ENCODE peak calls at places on chromosomes 7 and 10, in four cellular contexts. A is HCT116, N is K562, L is GM12878. Z is an unnamed sample.

GRCh38 chr10:114349505-114350211 is 54.6 kb downstream of the AFAP1L2 start:
- DNase-seq in A (no peak), N (no peak), L (no peak), Z (no peak)

GRCh38 chr7:129903935-129904334 is 48.8 kb downstream of the UBE2H start:
- DNase-seq in A (no peak), N (no peak), L (peak), Z (no peak)

GRCh38 chr10:11434323-11434722 is 177.1 kb downstream of the USP6NL start:
- DNase-seq in A (no peak), N (peak), L (no peak), Z (peak)

GRCh38 chr10:131168238-131168875 is 143.2 kb downstream of the TCERG1L start:
- DNase-seq in A (no peak), N (no peak), L (no peak), Z (no peak)

GRCh38 chr10:124125305-124126116 is 32.1 kb upstream of the CHST15 start:
- DNase-seq in A (peak), N (no peak), L (no peak), Z (no peak)

GRCh38 chr7:77327067-77327931 is 88.8 kb downstream of the GSAP start:
- DNase-seq in A (no peak), N (no peak), L (no peak), Z (peak)

GRCh38 chr10:130761032-130761575 is 550.4 kb downstream of the TCERG1L start:
- DNase-seq in A (no peak), N (no peak), L (no peak), Z (no peak)

GRCh38 chr7:134120405-134120804 is 6.7 kb upstream of the LRGUK start:
- DNase-seq in A (no peak), N (no peak), L (no peak), Z (no peak)

GRCh38 chr7:157964016-157964415 is 623.6 kb downstream of the PTPRN2 start:
- DNase-seq in A (no peak), N (no peak), L (no peak), Z (no peak)

GRCh38 chr10:113941140-113941539 is 86.7 kb downstream of the NHLRC2 start:
- DNase-seq in A (no peak), N (no peak), L (no peak), Z (no peak)

GRCh38 chr7:33692956-33693355 is 212.4 kb upstream of the BMPER start:
- DNase-seq in A (no peak), N (no peak), L (no peak), Z (no peak)

GRCh38 chr10:6207658-6208057 is 4.9 kb downstream of the PFKFB3 start:
- DNase-seq in A (no peak), N (no peak), L (no peak), Z (no peak)

GRCh38 chr7:10797157-10797556 is 176.5 kb upstream of the PHF14 start:
- DNase-seq in A (no peak), N (no peak), L (no peak), Z (no peak)

GRCh38 chr10:44301781-44302400 is 83.0 kb downstream of the CXCL12 start:
- DNase-seq in A (no peak), N (no peak), L (no peak), Z (no peak)

GRCh38 chr7:47094462-47094861 is 487.4 kb downstream of the TNS3 start:
- DNase-seq in A (no peak), N (no peak), L (no peak), Z (no peak)

GRCh38 chr10:47035447-47036337 is 124.5 kb downstream of the PTPN20 start:
- DNase-seq in A (no peak), N (no peak), L (no peak), Z (peak)

GRCh38 chr7:27079234-27079975 is 16.4 kb downstream of the HOXA1 start:
- DNase-seq in A (no peak), N (no peak), L (no peak), Z (no peak)

GRCh38 chr7:41809487-41810257 is 106.8 kb upstream of the INHBA start:
- DNase-seq in A (no peak), N (no peak), L (no peak), Z (no peak)

GRCh38 chr7:44678468-44679179 is 70.0 kb upstream of the ZMIZ2 start:
- DNase-seq in A (no peak), N (no peak), L (no peak), Z (no peak)

GRCh38 chr10:21513035-21513434 is 12.4 kb downstream of the SKIDA1 start:
- DNase-seq in A (no peak), N (no peak), L (no peak), Z (no peak)

GRCh38 chr7:101882595-101883564 is 65.5 kb downstream of the CUX1 start:
- DNase-seq in A (peak), N (peak), L (no peak), Z (peak)

GRCh38 chr10:49360271-49361177 is 35.4 kb downstream of the DRGX start:
- DNase-seq in A (no peak), N (no peak), L (no peak), Z (peak)

GRCh38 chr10:98427011-98427515 is 12.1 kb upstream of the PYROXD2 start:
- DNase-seq in A (no peak), N (no peak), L (no peak), Z (no peak)

GRCh38 chr10:27799046-27799445 is 53.4 kb upstream of the MKX start:
- DNase-seq in A (no peak), N (no peak), L (no peak), Z (no peak)

GRCh38 chr7:100584677-100585510 is 1.0 kb downstream of the LRCH4 start:
- DNase-seq in A (no peak), N (peak), L (no peak), Z (peak)

GRCh38 chr10:96448021-96448457 is 65.7 kb downstream of the TLL2 start:
- DNase-seq in A (no peak), N (no peak), L (peak), Z (no peak)

GRCh38 chr7:141737118-141737835 is 881 bp upstream of the SSBP1 start:
- DNase-seq in A (no peak), N (peak), L (no peak), Z (peak)

GRCh38 chr7:99000196-99000903 is 122.0 kb downstream of the TRRAP start:
- DNase-seq in A (no peak), N (no peak), L (no peak), Z (no peak)

GRCh38 chr10:21860718-21861117 is 142.8 kb downstream of the DNAJC1 start:
- DNase-seq in A (no peak), N (no peak), L (peak), Z (no peak)

GRCh38 chr10:64753516-64753915 is 1232.3 kb downstream of the REEP3 start:
- DNase-seq in A (no peak), N (no peak), L (no peak), Z (no peak)

GRCh38 chr10:15035385-15036301 is 8.1 kb upstream of the OLAH start:
- DNase-seq in A (no peak), N (peak), L (no peak), Z (no peak)

GRCh38 chr10:24561453-24561852 is 162.2 kb downstream of the ARHGAP21 start:
- DNase-seq in A (no peak), N (no peak), L (no peak), Z (no peak)

GRCh38 chr10:92790449-92790848 is 57.9 kb upstream of the EXOC6 start:
- DNase-seq in A (no peak), N (no peak), L (no peak), Z (no peak)

GRCh38 chr10:113336549-113337130 is 216.2 kb upstream of the HABP2 start:
- DNase-seq in A (no peak), N (no peak), L (no peak), Z (no peak)

DNA sequence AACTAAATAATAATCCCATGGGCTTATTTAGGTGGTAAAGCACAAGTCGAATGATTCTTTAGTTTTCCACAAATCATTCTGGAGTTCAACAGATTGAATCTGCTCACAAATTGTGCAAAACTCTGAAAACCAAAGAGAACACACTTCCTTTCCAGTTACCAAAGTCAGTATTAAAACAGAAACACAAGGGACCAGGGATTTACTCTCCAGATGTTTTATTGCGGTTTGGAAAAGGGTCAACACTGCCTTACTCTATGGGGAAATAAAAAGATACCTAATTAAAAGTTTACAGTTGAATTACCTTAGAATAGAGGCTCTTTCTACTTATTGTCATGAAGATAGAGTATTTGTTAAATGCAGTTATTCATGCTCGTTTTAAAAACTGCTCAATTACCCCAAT is 8.6 kb downstream of the LAMB1 start:
- DNase-seq in A (no peak), N (no peak), L (no peak), Z (no peak)
- H3K9ac ChIP-seq in A (no peak), N (no peak), L (no peak), Z (no peak)

DNA sequence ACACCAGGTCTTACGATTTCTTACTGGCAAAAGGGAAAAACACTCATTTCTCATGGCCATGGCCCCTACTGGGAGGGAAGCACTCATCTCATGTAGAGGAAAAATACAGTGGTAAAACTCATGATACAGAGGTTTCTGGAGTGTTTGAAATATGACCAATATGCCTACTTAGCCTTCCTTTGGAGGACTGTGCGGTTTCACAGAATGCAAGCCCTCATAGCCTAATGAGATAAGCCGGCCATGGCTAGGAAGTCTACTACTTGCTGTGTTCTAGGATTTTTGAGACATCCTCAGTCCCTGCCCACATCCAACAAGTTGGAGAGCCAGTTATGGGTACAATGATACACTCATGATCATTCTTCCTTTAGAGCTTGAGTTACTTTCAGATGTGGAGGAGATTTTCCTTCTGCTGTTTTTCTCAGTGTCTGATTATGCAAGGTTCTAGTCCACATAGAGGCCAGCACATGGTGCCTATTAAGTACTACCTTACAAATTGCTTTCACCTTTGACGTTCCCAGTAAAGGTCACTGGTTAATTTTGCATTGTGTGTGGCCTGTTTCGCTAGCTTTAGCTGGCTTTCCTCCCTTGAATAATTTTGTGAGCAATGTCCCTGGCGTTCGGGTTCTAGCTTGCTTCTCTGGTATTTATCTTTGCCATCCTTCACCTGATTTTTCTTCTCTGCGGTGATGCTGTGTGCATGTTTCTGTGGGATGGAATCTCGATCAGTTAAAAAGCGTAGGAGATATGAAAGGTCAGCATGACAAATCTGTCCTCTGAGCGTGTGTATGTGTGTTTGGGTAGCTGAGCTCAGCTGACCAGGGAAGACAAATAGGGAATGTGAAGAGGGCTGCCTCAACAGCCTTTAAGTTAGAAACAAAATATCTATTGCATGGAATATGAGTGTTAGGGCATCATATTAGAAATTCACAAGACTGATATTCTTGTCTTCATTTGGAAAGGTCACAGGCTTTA is 295.4 kb downstream of the LRMDA start:
- DNase-seq in A (no peak), N (no peak), L (no peak), Z (no peak)
- TF ChIP-seq REST in A (no peak), N (no peak), L (no peak), Z (no peak)

GRCh38 chr7:36366649-36367560 is 22.8 kb upstream of the ANLN start:
- DNase-seq in A (peak), N (peak), L (peak), Z (peak)
- H3K9ac ChIP-seq in A (peak), N (peak), L (no peak), Z (peak)

GRCh38 chr10:79025113-79025832 is 43.5 kb upstream of the ZMIZ1 start:
- DNase-seq in A (no peak), N (no peak), L (no peak), Z (peak)
- TF ChIP-seq REST in A (no peak), N (no peak), L (no peak), Z (no peak)

GRCh38 chr7:150446288-150446938 is 4.0 kb upstream of the GIMAP8 start:
- DNase-seq in A (no peak), N (no peak), L (no peak), Z (no peak)

GRCh38 chr7:150442811-150443210 is 7.6 kb upstream of the GIMAP8 start:
- DNase-seq in A (no peak), N (no peak), L (no peak), Z (no peak)

GRCh38 chr7:150441524-150441923 is 8.9 kb upstream of the GIMAP8 start:
- DNase-seq in A (no peak), N (no peak), L (no peak), Z (no peak)

GRCh38 chr7:150444141-150444540 is 6.3 kb upstream of the GIMAP8 start:
- DNase-seq in A (no peak), N (no peak), L (no peak), Z (no peak)

DNA sequence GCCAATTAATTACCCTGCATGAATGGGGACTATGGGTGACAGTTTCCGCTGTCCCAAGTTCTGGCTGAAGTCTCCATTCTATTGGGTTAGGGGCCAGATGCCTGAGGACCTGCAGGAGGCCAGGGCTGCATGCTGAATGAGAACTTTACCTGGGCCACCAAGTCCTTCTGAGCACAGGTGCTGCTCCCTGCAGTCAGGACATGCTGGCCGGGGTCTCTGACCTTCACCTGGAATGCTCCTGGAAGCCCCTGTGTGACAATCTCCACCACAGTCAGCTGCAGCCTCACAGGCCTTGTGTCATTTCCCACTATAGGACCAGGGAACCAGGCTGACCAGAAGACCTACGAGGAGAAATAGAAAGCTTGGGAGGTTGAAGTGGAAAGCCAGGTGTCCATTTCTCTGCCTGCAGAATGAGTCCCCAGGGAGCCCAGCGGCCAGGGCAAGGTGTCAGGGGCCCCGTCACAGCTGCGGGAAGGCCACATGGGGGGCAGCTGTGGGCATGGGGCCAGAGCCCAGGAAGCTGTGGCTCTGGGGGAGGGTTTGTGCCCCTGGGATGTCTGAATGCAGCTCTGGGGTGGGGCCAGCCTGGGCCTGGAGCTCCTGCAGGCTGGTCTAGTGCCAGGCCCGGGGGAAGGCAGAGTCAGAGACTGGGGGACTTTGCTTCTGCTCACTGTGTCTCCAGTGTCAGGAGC is 5.6 kb upstream of the GIMAP8 start:
- DNase-seq in A (no peak), N (no peak), L (no peak), Z (no peak)
- H3K9ac ChIP-seq in A (no peak), N (no peak), L (no peak), Z (no peak)

GRCh38 chr7:120521761-120522737 is 249.1 kb downstream of the KCND2 start:
- DNase-seq in A (no peak), N (no peak), L (no peak), Z (no peak)
- TF ChIP-seq REST in A (no peak), N (no peak), L (peak), Z (no peak)

DNA sequence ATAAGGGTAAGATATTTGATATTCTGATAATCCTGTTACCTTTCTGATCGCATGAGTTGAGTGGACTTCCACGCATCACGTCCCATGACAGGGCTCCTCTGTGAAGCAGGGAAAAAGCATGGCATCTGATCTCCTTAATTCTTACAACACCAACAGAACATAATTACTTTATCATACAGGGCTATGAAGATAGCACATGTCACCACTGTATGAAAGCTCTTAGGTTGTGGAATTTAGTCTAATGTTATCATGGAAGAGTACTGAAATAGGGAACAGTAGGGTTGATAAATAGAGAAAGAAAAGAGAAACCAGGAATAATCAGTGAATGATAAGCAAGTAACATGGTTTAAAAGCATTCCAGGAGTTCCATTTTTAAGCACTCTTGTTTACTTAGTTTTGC is 212.0 kb downstream of the CACNB2 start:
- DNase-seq in A (no peak), N (no peak), L (no peak), Z (no peak)
- H3K9ac ChIP-seq in A (no peak), N (no peak), L (no peak), Z (no peak)

DNA sequence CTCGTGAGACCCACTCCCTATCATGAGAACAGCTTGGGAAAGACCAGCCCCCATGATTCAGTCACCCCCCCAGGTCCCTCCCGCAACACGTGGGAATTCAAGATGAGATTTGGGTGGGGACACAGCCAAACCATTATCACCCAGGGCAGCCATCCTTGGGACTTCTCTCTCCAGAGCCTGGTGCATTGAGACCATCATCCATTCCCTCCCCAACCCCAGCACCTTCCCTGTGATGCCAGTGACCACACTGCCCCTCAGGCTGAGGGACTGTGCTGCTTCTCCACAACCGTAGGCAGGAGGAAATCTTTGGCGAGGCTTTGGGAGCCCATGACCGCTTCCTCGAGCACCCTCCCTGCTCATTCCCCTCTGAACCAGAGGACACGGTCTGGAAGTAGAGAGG is 64.4 kb downstream of the TACC2 start:
- DNase-seq in A (no peak), N (no peak), L (no peak), Z (no peak)
- TF ChIP-seq REST in A (no peak), N (no peak), L (no peak), Z (no peak)

GRCh38 chr7:106486331-106486730 is 174.6 kb downstream of the CCDC71L start:
- DNase-seq in A (no peak), N (no peak), L (no peak), Z (no peak)

GRCh38 chr7:106484562-106484961 is 176.4 kb downstream of the CCDC71L start:
- DNase-seq in A (no peak), N (no peak), L (no peak), Z (no peak)

GRCh38 chr7:106485919-106486318 is 175.0 kb downstream of the CCDC71L start:
- DNase-seq in A (no peak), N (no peak), L (no peak), Z (no peak)

GRCh38 chr7:106487892-106488291 is 173.1 kb downstream of the CCDC71L start:
- DNase-seq in A (no peak), N (no peak), L (no peak), Z (no peak)

GRCh38 chr7:106485031-106485551 is 175.9 kb downstream of the CCDC71L start:
- DNase-seq in A (no peak), N (no peak), L (no peak), Z (no peak)
- H3K9ac ChIP-seq in A (no peak), N (no peak), L (no peak), Z (peak)

DNA sequence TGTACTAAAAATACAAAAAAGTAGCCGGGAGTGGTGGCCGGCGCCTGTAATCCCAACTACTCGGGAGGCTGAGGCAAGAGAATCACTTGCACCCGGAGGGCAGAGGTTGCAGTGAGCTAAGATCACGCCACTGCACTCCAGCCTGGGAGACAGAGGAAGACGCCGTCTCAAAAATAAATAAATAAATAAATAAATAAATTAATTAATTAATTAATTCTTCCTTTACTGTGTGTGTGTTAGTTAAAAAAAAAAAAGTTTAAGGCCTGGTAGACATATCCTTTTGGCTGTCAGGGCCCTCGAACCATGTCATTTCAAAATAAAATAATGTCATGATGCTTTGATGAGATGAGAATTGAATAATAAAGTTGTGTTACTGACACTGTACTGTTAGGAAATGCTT is 81.3 kb downstream of the ZNF467 start:
- DNase-seq in A (no peak), N (no peak), L (no peak), Z (no peak)
- TF ChIP-seq REST in A (no peak), N (no peak), L (no peak), Z (no peak)